ENCODE peak calls at places on chromosomes 16 and 17, in ten cellular contexts. One of them, this sample, is unnamed. For H3K36me3, the result is how much of the 10 kb centered on the place peaks cover.

GRCh38 chr17:1724869-1725641 is 551 bp downstream of the WDR81 start:
- DNase-seq in astrocyte: no peak
- DNase-seq in GM23338: peak
- DNase-seq in tibial artery: peak
- DNase-seq in bronchial epithelial cell: no peak
- DNase-seq in lung: no peak
- DNase-seq in body of pancreas: no peak
- DNase-seq in kidney: peak
- DNase-seq in uterus: peak
- DNase-seq in heart left ventricle: peak
- DNase-seq in this sample: peak

GRCh38 chr16:47643610-47644009 is 182.5 kb downstream of the PHKB start:
- DNase-seq in astrocyte: peak
- DNase-seq in GM23338: no peak
- DNase-seq in tibial artery: no peak
- DNase-seq in bronchial epithelial cell: no peak
- DNase-seq in lung: no peak
- DNase-seq in body of pancreas: no peak
- DNase-seq in kidney: no peak
- DNase-seq in uterus: no peak
- DNase-seq in heart left ventricle: no peak
- DNase-seq in this sample: no peak

GRCh38 chr16:84156342-84156784 is 11.3 kb downstream of the DNAAF1 start:
- DNase-seq in astrocyte: peak
- DNase-seq in GM23338: no peak
- DNase-seq in tibial artery: no peak
- DNase-seq in bronchial epithelial cell: peak
- DNase-seq in lung: no peak
- DNase-seq in body of pancreas: no peak
- DNase-seq in kidney: no peak
- DNase-seq in uterus: no peak
- DNase-seq in heart left ventricle: no peak
- DNase-seq in this sample: no peak

GRCh38 chr16:31873556-31874353 is at the start of gene ZNF267:
- DNase-seq in astrocyte: peak
- DNase-seq in GM23338: peak
- DNase-seq in tibial artery: peak
- DNase-seq in bronchial epithelial cell: peak
- DNase-seq in lung: peak
- DNase-seq in body of pancreas: peak
- DNase-seq in kidney: peak
- DNase-seq in uterus: peak
- DNase-seq in heart left ventricle: peak
- DNase-seq in this sample: peak

GRCh38 chr16:67837811-67838210 is 4.3 kb upstream of the THAP11 start:
- DNase-seq in astrocyte: no peak
- DNase-seq in GM23338: no peak
- DNase-seq in tibial artery: no peak
- DNase-seq in bronchial epithelial cell: no peak
- DNase-seq in lung: no peak
- DNase-seq in body of pancreas: no peak
- DNase-seq in kidney: no peak
- DNase-seq in uterus: no peak
- DNase-seq in heart left ventricle: no peak
- DNase-seq in this sample: no peak

GRCh38 chr17:10727192-10727591 is 2.6 kb downstream of the TMEM220 start:
- DNase-seq in astrocyte: no peak
- DNase-seq in GM23338: no peak
- DNase-seq in tibial artery: no peak
- DNase-seq in bronchial epithelial cell: peak
- DNase-seq in lung: no peak
- DNase-seq in body of pancreas: no peak
- DNase-seq in kidney: no peak
- DNase-seq in uterus: no peak
- DNase-seq in heart left ventricle: no peak
- DNase-seq in this sample: no peak

GRCh38 chr17:81274471-81274855 is 20.6 kb downstream of the SLC38A10 start:
- DNase-seq in astrocyte: no peak
- DNase-seq in GM23338: no peak
- DNase-seq in tibial artery: no peak
- DNase-seq in bronchial epithelial cell: no peak
- DNase-seq in lung: no peak
- DNase-seq in body of pancreas: no peak
- DNase-seq in kidney: peak
- DNase-seq in uterus: no peak
- DNase-seq in heart left ventricle: no peak
- DNase-seq in this sample: no peak

GRCh38 chr17:68596411-68596945 is 4.7 kb downstream of the FAM20A start:
- DNase-seq in astrocyte: no peak
- DNase-seq in GM23338: no peak
- DNase-seq in tibial artery: no peak
- DNase-seq in bronchial epithelial cell: no peak
- DNase-seq in lung: no peak
- DNase-seq in body of pancreas: no peak
- DNase-seq in kidney: no peak
- DNase-seq in uterus: no peak
- DNase-seq in heart left ventricle: no peak
- DNase-seq in this sample: no peak

GRCh38 chr16:12229759-12230594 is 253.4 kb downstream of the SNX29 start:
- DNase-seq in astrocyte: peak
- DNase-seq in GM23338: no peak
- DNase-seq in tibial artery: no peak
- DNase-seq in bronchial epithelial cell: peak
- DNase-seq in lung: no peak
- DNase-seq in body of pancreas: no peak
- DNase-seq in kidney: no peak
- DNase-seq in uterus: no peak
- DNase-seq in heart left ventricle: no peak
- DNase-seq in this sample: no peak

GRCh38 chr16:28192811-28193529 is 18.8 kb downstream of the XPO6 start:
- DNase-seq in astrocyte: no peak
- DNase-seq in GM23338: no peak
- DNase-seq in tibial artery: no peak
- DNase-seq in bronchial epithelial cell: peak
- DNase-seq in lung: no peak
- DNase-seq in body of pancreas: no peak
- DNase-seq in kidney: no peak
- DNase-seq in uterus: no peak
- DNase-seq in heart left ventricle: no peak
- DNase-seq in this sample: no peak

GRCh38 chr17:36933174-36934143 is 3.8 kb upstream of the LHX1 start:
- DNase-seq in astrocyte: no peak
- DNase-seq in GM23338: peak
- DNase-seq in tibial artery: no peak
- DNase-seq in bronchial epithelial cell: no peak
- DNase-seq in lung: no peak
- DNase-seq in body of pancreas: no peak
- DNase-seq in kidney: no peak
- DNase-seq in uterus: no peak
- DNase-seq in heart left ventricle: no peak
- DNase-seq in this sample: no peak

GRCh38 chr17:17147821-17148220 is 58.3 kb downstream of the PLD6 start:
- DNase-seq in astrocyte: peak
- DNase-seq in GM23338: no peak
- DNase-seq in tibial artery: no peak
- DNase-seq in bronchial epithelial cell: no peak
- DNase-seq in lung: no peak
- DNase-seq in body of pancreas: no peak
- DNase-seq in kidney: no peak
- DNase-seq in uterus: no peak
- DNase-seq in heart left ventricle: no peak
- DNase-seq in this sample: no peak

GRCh38 chr16:80671281-80671849 is 130.6 kb downstream of the DYNLRB2 start:
- DNase-seq in astrocyte: no peak
- DNase-seq in GM23338: peak
- DNase-seq in tibial artery: no peak
- DNase-seq in bronchial epithelial cell: no peak
- DNase-seq in lung: no peak
- DNase-seq in body of pancreas: no peak
- DNase-seq in kidney: no peak
- DNase-seq in uterus: no peak
- DNase-seq in heart left ventricle: no peak
- DNase-seq in this sample: no peak

GRCh38 chr17:42853004-42853403 is 2.0 kb downstream of the AOC3 start:
- DNase-seq in astrocyte: no peak
- DNase-seq in GM23338: no peak
- DNase-seq in tibial artery: peak
- DNase-seq in bronchial epithelial cell: no peak
- DNase-seq in lung: no peak
- DNase-seq in body of pancreas: no peak
- DNase-seq in kidney: peak
- DNase-seq in uterus: peak
- DNase-seq in heart left ventricle: no peak
- DNase-seq in this sample: no peak
- H3K4me3 ChIP-seq in astrocyte: no peak
- H3K4me3 ChIP-seq in GM23338: no peak
- H3K4me3 ChIP-seq in tibial artery: peak
- H3K4me3 ChIP-seq in bronchial epithelial cell: no peak
- H3K4me3 ChIP-seq in lung: peak
- H3K4me3 ChIP-seq in body of pancreas: no peak
- H3K4me3 ChIP-seq in kidney: peak
- H3K4me3 ChIP-seq in uterus: peak
- H3K4me3 ChIP-seq in heart left ventricle: peak
- H3K4me3 ChIP-seq in this sample: no peak

GRCh38 chr17:42345396-42346078 is 42.7 kb downstream of the STAT3 start:
- DNase-seq in astrocyte: no peak
- DNase-seq in GM23338: no peak
- DNase-seq in tibial artery: peak
- DNase-seq in bronchial epithelial cell: no peak
- DNase-seq in lung: no peak
- DNase-seq in body of pancreas: peak
- DNase-seq in kidney: no peak
- DNase-seq in uterus: no peak
- DNase-seq in heart left ventricle: no peak
- DNase-seq in this sample: no peak

GRCh38 chr17:42347198-42347597 is 41.0 kb downstream of the STAT3 start:
- DNase-seq in astrocyte: peak
- DNase-seq in GM23338: no peak
- DNase-seq in tibial artery: peak
- DNase-seq in bronchial epithelial cell: peak
- DNase-seq in lung: no peak
- DNase-seq in body of pancreas: peak
- DNase-seq in kidney: no peak
- DNase-seq in uterus: peak
- DNase-seq in heart left ventricle: no peak
- DNase-seq in this sample: no peak

GRCh38 chr17:42347606-42348005 is 40.6 kb downstream of the STAT3 start:
- DNase-seq in astrocyte: no peak
- DNase-seq in GM23338: no peak
- DNase-seq in tibial artery: peak
- DNase-seq in bronchial epithelial cell: no peak
- DNase-seq in lung: no peak
- DNase-seq in body of pancreas: no peak
- DNase-seq in kidney: no peak
- DNase-seq in uterus: no peak
- DNase-seq in heart left ventricle: no peak
- DNase-seq in this sample: no peak

GRCh38 chr17:42348104-42348503 is 40.1 kb downstream of the STAT3 start:
- DNase-seq in astrocyte: no peak
- DNase-seq in GM23338: no peak
- DNase-seq in tibial artery: no peak
- DNase-seq in bronchial epithelial cell: no peak
- DNase-seq in lung: no peak
- DNase-seq in body of pancreas: no peak
- DNase-seq in kidney: no peak
- DNase-seq in uterus: no peak
- DNase-seq in heart left ventricle: no peak
- DNase-seq in this sample: no peak

DNA sequence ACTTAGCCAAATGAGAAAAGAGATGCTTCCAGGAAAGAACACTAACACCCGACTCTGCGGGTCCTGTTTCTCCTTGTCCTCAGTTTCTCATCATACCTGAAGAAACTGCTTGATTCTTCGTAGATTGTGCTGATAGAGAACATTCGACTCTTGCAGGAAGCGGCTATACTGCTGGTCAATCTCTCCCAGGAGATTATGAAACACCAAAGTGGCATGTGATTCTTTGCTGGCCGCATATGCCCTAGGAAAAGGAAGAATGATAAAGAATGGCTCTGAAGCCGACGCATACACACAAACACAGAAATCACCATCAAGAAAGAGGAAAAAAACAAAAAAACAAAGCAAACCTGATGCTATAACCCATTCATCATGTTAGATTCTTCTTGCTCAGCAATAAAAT is 41.8 kb downstream of the STAT3 start:
- DNase-seq in astrocyte: no peak
- DNase-seq in GM23338: no peak
- DNase-seq in tibial artery: peak
- DNase-seq in bronchial epithelial cell: no peak
- DNase-seq in lung: no peak
- DNase-seq in body of pancreas: no peak
- DNase-seq in kidney: no peak
- DNase-seq in uterus: no peak
- DNase-seq in heart left ventricle: no peak
- DNase-seq in this sample: no peak
- H3K36me3 ChIP-seq in astrocyte: under half
- H3K36me3 ChIP-seq in GM23338: under half
- H3K36me3 ChIP-seq in tibial artery: half or more
- H3K36me3 ChIP-seq in bronchial epithelial cell: under half
- H3K36me3 ChIP-seq in lung: under half
- H3K36me3 ChIP-seq in body of pancreas: under half
- H3K36me3 ChIP-seq in kidney: under half
- H3K36me3 ChIP-seq in uterus: under half
- H3K36me3 ChIP-seq in heart left ventricle: under half
- H3K36me3 ChIP-seq in this sample: under half

GRCh38 chr16:13377143-13377542 is 475.7 kb downstream of the SHISA9 start:
- DNase-seq in astrocyte: no peak
- DNase-seq in GM23338: no peak
- DNase-seq in tibial artery: no peak
- DNase-seq in bronchial epithelial cell: no peak
- DNase-seq in lung: no peak
- DNase-seq in body of pancreas: no peak
- DNase-seq in kidney: no peak
- DNase-seq in uterus: no peak
- DNase-seq in heart left ventricle: no peak
- DNase-seq in this sample: no peak
- TF ChIP-seq CTCF in astrocyte: no peak
- TF ChIP-seq CTCF in GM23338: no peak
- TF ChIP-seq CTCF in tibial artery: no peak
- TF ChIP-seq CTCF in bronchial epithelial cell: no peak
- TF ChIP-seq CTCF in lung: no peak
- TF ChIP-seq CTCF in body of pancreas: no peak
- TF ChIP-seq CTCF in kidney: no peak
- TF ChIP-seq CTCF in uterus: no peak
- TF ChIP-seq CTCF in heart left ventricle: no peak
- TF ChIP-seq CTCF in this sample: no peak

DNA sequence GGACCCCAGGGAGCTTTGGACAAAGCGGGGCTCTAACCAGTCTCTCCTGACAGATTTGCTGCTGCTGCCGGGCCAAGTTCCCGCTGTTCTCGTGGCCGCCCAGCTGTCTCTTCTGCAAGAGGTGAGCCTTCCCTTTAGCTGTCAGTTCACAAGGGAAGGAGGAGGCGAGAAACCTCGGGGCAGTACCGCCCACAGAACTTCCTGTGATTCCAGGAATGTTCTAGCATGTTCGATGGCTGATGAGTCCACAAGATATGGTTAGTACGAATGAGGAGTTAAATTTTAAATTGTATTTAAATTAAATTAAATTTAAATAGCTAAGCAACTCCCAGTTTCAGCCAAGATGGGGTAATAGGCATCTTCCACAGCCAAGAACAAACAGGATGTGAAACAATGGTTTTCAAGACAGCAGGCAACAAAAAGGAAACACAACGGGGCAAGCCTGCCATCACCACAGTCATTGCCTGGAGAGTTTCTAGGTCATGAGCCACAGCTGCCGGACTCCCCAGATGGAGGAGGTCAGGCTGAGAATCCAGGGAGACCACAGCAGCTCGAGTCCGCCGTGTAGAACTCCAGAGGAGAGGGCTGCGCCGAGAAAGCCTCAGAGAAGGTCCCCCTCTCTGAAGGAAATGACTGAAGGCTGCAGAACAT is 9.5 kb upstream of the TCF25 start:
- DNase-seq in astrocyte: peak
- DNase-seq in GM23338: no peak
- DNase-seq in tibial artery: no peak
- DNase-seq in bronchial epithelial cell: peak
- DNase-seq in lung: peak
- DNase-seq in body of pancreas: no peak
- DNase-seq in kidney: no peak
- DNase-seq in uterus: no peak
- DNase-seq in heart left ventricle: peak
- DNase-seq in this sample: no peak
- H3K4me3 ChIP-seq in astrocyte: no peak
- H3K4me3 ChIP-seq in GM23338: no peak
- H3K4me3 ChIP-seq in tibial artery: no peak
- H3K4me3 ChIP-seq in bronchial epithelial cell: no peak
- H3K4me3 ChIP-seq in lung: no peak
- H3K4me3 ChIP-seq in body of pancreas: no peak
- H3K4me3 ChIP-seq in kidney: no peak
- H3K4me3 ChIP-seq in uterus: no peak
- H3K4me3 ChIP-seq in heart left ventricle: no peak
- H3K4me3 ChIP-seq in this sample: no peak

This sample was measured in RWPE2.